ENCODE peak calls at places on chromosomes 2 and 18, in seven cellular contexts. X is CD8-positive, alpha-beta memory T cell; P is activated T-helper 1 cell treated with anti-CD3 and anti-CD28 coated beads, Interleukin-12 subunit alpha, Interleukin-12 subunit beta, Interleukin-2, Interleukin-4 antibody, amounts not matched to agents 30 ng/mL and 10 ng/mL and 1 ng/mL, durations not matched to agents 14 hours and 24 hours and 36 hours; S is activated naive CD4-positive, alpha-beta T cell treated with Interleukin-2 at 50 U/mL for 16 hours; W is GF-D8; B is myocyte; O is stimulated activated CD4-positive, alpha-beta T cell treated with anti-CD3 and anti-CD28 coated beads, Interleukin-2, amount 100 ng/mL, for 48 hours. M is an unnamed sample.

GRCh38 chr2:105110295-105110829 is 72.5 kb downstream of the MRPS9 start:
- DNase-seq in X (no peak), P (no peak), S (no peak), W (no peak), B (no peak), O (no peak), M (no peak)

GRCh38 chr2:45986509-45986908 is 310.7 kb upstream of the EPAS1 start:
- DNase-seq in X (no peak), P (no peak), S (no peak), W (no peak), B (no peak), O (no peak), M (no peak)

GRCh38 chr2:238994876-238995275 is 147.0 kb downstream of the TWIST2 start:
- DNase-seq in X (no peak), P (no peak), S (no peak), W (no peak), B (no peak), O (no peak), M (no peak)

GRCh38 chr2:204950695-204951094 is 405.4 kb downstream of the PARD3B start:
- DNase-seq in X (no peak), P (no peak), S (no peak), W (no peak), B (peak), O (no peak), M (no peak)

GRCh38 chr2:175880-176800 is 87.7 kb downstream of the SH3YL1 start:
- DNase-seq in X (peak), P (peak), S (peak), W (no peak), B (no peak), O (peak), M (no peak)

GRCh38 chr2:157087373-157088005 is 170.0 kb upstream of the GALNT5 start:
- DNase-seq in X (no peak), P (no peak), S (no peak), W (no peak), B (peak), O (no peak), M (no peak)

GRCh38 chr2:138641277-138641676 is 138.9 kb downstream of the NXPH2 start:
- DNase-seq in X (no peak), P (no peak), S (no peak), W (no peak), B (no peak), O (no peak), M (no peak)

GRCh38 chr18:10453885-10454772 is at the start of gene APCDD1:
- DNase-seq in X (no peak), P (no peak), S (no peak), W (no peak), B (peak), O (no peak), M (no peak)

GRCh38 chr2:32832400-32832799 is 114.4 kb upstream of the LTBP1 start:
- DNase-seq in X (no peak), P (no peak), S (no peak), W (no peak), B (no peak), O (no peak), M (no peak)

M was measured in Panc1.